ENCODE peak calls at places on chromosome 6, in five cellular contexts. V is transverse colon, Z is adrenal gland, H is ovary, J is lower leg skin. D is an unnamed sample.

GRCh38 chr6:170127151-170127550 is 163.7 kb downstream of the DLL1 start:
- DNase-seq in J (peak), H (no peak), V (no peak), Z (peak), D (peak)

GRCh38 chr6:112622036-112622435 is 274.9 kb downstream of the RFPL4B start:
- DNase-seq in H (no peak), Z (no peak), V (no peak), J (no peak), D (no peak)

GRCh38 chr6:133957780-133958242 is 4.8 kb downstream of the TBPL1 start:
- DNase-seq in V (no peak), H (no peak), J (no peak), Z (no peak), D (no peak)

GRCh38 chr6:142323377-142323776 is 21.6 kb downstream of the ADGRG6 start:
- DNase-seq in H (no peak), J (no peak), Z (no peak), V (no peak), D (no peak)

GRCh38 chr6:47392251-47392650 is 82.5 kb upstream of the TNFRSF21 start:
- DNase-seq in V (no peak), Z (no peak), J (no peak), H (no peak), D (no peak)

GRCh38 chr6:137283940-137284910 is 65.0 kb upstream of the IFNGR1 start:
- DNase-seq in Z (no peak), H (no peak), V (no peak), J (no peak), D (no peak)

GRCh38 chr6:19415605-19416326 is 421.4 kb upstream of the ID4 start:
- DNase-seq in V (no peak), J (no peak), H (no peak), Z (no peak), D (no peak)

GRCh38 chr6:52788478-52788877 is 15.1 kb downstream of the GSTA1 start:
- DNase-seq in V (no peak), H (no peak), J (no peak), Z (no peak), D (no peak)

GRCh38 chr6:121876721-121877120 is 441.3 kb downstream of the GJA1 start:
- DNase-seq in Z (no peak), H (no peak), V (no peak), J (no peak), D (no peak)

GRCh38 chr6:127030111-127030510 is 88.4 kb upstream of the RSPO3 start:
- DNase-seq in Z (no peak), J (no peak), H (no peak), V (no peak), D (no peak)

GRCh38 chr6:12291785-12292604 is 1.8 kb downstream of the EDN1 start:
- DNase-seq in J (no peak), Z (no peak), H (no peak), V (peak), D (no peak)

GRCh38 chr6:41655706-41656668 is 17.7 kb downstream of the MDFI start:
- DNase-seq in V (no peak), Z (no peak), J (no peak), H (no peak), D (no peak)

GRCh38 chr6:74068945-74069570 is 373.1 kb downstream of the CD109 start:
- DNase-seq in H (no peak), J (no peak), V (no peak), Z (no peak), D (no peak)

GRCh38 chr6:36845233-36845632 is 6.0 kb upstream of the CPNE5 start:
- DNase-seq in H (no peak), V (no peak), J (no peak), Z (no peak), D (no peak)

GRCh38 chr6:139540276-139540675 is 165.8 kb upstream of the CITED2 start:
- DNase-seq in V (peak), H (no peak), J (peak), Z (no peak), D (peak)

GRCh38 chr6:56364482-56365313 is 117.3 kb upstream of the COL21A1 start:
- DNase-seq in Z (no peak), J (no peak), H (no peak), V (no peak), D (no peak)

GRCh38 chr6:37820713-37821069 is 1.2 kb downstream of the ZFAND3 start:
- DNase-seq in Z (no peak), H (no peak), J (no peak), V (no peak), D (no peak)

GRCh38 chr6:28488916-28489365 is 26.7 kb downstream of the GPX6 start:
- DNase-seq in V (no peak), J (no peak), H (peak), Z (no peak), D (no peak)

GRCh38 chr6:11938285-11938890 is 73.7 kb upstream of the HIVEP1 start:
- DNase-seq in V (peak), Z (no peak), H (no peak), J (no peak), D (peak)

GRCh38 chr6:45026003-45026516 is 302.1 kb upstream of the RUNX2 start:
- DNase-seq in J (no peak), H (no peak), V (no peak), Z (no peak), D (no peak)

GRCh38 chr6:34554593-34555322 is 1.4 kb downstream of the SPDEF start:
- DNase-seq in J (no peak), V (no peak), Z (no peak), H (no peak), D (no peak)

GRCh38 chr6:34556031-34556471 is at the start of gene SPDEF:
- DNase-seq in Z (no peak), J (no peak), H (no peak), V (peak), D (no peak)

GRCh38 chr6:34556493-34556892 is 364 bp upstream of the SPDEF start:
- DNase-seq in Z (no peak), V (no peak), J (no peak), H (no peak), D (no peak)

GRCh38 chr6:34553750-34554149 is 2.4 kb downstream of the SPDEF start:
- DNase-seq in V (no peak), J (no peak), H (no peak), Z (no peak), D (no peak)

DNA sequence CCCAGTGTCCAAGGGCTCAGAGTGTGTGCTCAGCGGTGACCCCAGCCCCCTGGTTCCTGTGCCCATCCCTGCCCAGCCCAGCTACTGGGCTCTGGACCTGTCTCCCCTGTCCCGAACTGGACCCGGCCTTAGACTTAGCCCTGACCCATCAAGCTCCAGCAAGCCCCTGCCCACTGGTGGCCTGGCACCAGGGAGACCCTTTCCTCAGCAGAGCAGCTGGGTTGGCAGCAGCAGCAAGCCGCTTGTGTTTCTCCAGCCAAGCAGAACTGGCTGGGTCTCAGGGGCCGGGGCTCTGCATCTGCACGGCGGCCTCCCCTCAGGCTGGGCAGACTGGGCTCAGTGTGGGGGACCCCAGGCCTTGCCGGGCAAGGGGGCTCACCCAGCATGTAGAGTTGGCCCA is 801 bp downstream of the SPDEF start:
- DNase-seq in V (no peak), H (no peak), J (no peak), Z (no peak), D (no peak)
- TF ChIP-seq CTCF in V (no peak), H (no peak), J (no peak), Z (no peak), D (no peak)

DNA sequence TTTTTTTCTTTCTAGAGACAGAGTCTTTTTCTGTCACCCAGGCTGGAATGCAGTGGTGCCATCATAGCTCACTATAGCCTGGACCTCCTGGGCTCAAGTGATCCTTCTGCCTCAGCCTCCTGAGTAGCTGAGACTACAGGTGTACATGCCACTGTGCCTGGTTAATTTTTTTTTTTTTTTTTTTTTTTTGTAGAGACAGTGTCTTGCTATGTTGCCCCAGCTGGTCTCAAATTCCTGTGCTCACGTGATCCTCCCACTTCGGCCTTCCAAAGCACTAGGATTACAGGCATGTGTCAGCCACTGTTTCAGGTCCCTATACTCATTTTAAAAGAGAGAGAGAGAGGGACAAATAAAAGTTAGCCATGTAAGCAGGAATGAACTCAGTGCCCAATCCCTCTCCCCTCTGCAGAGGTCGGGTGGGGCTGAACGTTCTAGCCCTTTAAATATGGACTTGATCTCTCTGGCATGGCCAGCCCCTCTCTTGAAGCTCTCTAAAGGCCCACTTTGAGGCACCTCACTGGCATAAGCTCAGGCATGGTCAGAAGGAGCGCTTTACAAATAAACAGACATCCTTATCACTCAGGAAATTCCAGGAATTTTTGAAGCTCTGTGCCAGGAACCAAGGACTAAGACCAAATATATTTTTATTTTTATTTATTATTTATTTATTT is 9.0 kb upstream of the SERPINB1 start:
- DNase-seq in Z (no peak), V (no peak), J (no peak), H (no peak), D (peak)
- TF ChIP-seq POLR2A in Z (no peak), V (no peak), J (no peak), H (no peak), D (no peak)

DNA sequence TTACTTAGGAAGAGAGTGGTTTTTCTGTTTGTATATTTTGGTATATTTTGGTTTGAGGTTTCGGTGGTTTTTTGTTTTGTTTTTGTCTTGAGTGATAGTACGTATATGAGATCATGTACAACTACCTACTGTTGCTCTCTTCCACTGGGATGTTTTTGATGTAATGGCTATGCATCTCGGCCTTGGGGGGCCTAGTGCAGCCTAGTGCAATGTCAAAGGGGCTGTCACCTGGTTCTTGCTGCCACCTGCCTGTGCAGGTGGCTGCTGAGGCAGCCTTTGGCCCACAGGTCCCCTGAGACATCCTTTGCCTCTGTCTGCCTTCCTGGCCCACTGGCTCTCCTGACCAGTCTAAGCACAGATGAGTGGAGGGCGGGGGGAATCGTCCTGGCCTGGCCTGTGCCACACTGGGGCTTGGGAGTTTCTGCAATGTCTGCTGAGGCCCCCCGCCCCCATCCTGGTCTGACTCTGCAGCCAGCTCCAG is 546.6 kb downstream of the CD83 start:
- DNase-seq in H (no peak), Z (no peak), V (no peak), J (no peak), D (peak)
- TF ChIP-seq CTCF in H (no peak), Z (no peak), V (no peak), J (no peak), D (no peak)

GRCh38 chr6:31001489-31001888 is 8.8 kb upstream of the MUC22 start:
- DNase-seq in H (no peak), J (no peak), V (no peak), Z (no peak), D (no peak)
- TF ChIP-seq POLR2A in H (no peak), J (no peak), V (no peak), Z (no peak), D (no peak)

GRCh38 chr6:166162599-166163342 is 4.9 kb downstream of the TBXT start:
- DNase-seq in Z (no peak), H (no peak), J (no peak), V (no peak), D (no peak)

GRCh38 chr6:166157930-166158617 is 9.6 kb downstream of the TBXT start:
- DNase-seq in J (peak), H (no peak), Z (no peak), V (no peak), D (no peak)

GRCh38 chr6:166151798-166152197 is 15.9 kb downstream of the TBXT start:
- DNase-seq in V (no peak), H (no peak), J (no peak), Z (no peak), D (no peak)

GRCh38 chr6:166152660-166153059 is 15.0 kb downstream of the TBXT start:
- DNase-seq in V (no peak), H (no peak), Z (no peak), J (no peak), D (no peak)

DNA sequence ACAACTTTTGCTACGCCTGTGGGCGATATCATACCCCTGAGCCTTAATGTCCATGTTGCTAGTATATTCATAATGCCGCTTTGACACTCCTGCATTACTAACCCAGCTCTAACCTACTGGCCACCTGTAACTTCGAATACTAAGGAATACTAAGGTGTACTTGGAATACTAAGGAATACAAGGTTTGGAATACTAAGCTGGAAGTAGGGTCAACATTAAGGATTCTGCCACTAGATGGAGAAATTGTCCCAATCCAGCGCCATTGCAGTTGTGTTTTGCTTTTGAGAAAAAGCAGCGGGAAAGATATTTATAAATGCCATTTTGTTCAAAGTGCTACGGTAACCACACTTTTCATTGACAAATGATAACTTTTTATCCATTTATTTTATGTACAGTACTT is 10.7 kb downstream of the TBXT start:
- DNase-seq in H (no peak), J (no peak), V (no peak), Z (no peak), D (no peak)
- TF ChIP-seq CTCF in H (no peak), J (no peak), V (no peak), Z (no peak), D (no peak)

DNA sequence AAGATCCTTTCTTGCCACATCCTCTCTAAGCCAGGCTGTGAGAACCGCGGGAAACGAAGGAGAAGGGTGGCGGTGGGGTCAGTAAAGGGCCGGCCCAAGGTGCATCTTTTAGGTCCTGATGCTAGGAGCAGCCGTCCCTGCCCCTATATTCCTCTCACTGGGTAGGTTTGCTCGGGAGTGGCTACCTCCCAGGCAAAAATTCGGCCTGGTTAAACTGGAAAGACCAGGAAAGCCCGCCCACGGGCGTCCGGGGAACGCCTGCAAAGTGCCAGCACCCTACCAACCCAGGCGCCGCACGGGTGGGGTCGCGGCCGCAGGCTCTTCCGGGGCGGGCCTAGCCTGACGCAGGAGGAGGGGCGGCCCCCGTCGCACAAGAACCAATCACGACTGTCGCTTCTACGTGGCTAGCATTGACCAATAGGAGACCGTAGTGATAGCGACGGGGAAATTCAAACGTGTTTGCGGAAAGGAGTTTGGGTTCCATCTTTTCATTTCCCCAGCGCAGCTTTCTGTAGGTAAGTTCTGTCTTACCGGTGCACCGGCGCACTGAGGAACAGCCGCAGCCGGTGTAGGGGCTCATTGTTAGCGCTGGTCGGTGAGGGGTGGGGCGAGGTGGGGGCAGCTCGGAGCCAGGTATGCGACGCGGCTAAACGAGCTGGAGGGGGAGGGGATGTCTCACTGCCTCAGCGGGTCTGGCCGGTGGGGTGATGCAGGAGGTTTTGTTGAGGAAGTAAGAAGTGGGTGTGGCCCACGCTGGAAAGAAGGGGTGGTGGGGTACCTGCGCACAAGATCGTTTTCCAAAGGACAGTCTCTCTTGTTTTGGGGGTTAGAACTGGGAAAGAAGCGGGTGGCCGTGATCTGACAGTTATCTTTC is at the start of gene TTK:
- DNase-seq in V (peak), J (peak), H (peak), Z (peak), D (peak)
- TF ChIP-seq POLR2A in V (peak), J (no peak), H (peak), Z (peak), D (peak)

GRCh38 chr6:111113731-111114438 is 26.6 kb downstream of the SLC16A10 start:
- DNase-seq in H (peak), V (no peak), Z (peak), J (no peak), D (no peak)
- TF ChIP-seq CTCF in H (no peak), V (no peak), Z (no peak), J (no peak), D (no peak)

DNA sequence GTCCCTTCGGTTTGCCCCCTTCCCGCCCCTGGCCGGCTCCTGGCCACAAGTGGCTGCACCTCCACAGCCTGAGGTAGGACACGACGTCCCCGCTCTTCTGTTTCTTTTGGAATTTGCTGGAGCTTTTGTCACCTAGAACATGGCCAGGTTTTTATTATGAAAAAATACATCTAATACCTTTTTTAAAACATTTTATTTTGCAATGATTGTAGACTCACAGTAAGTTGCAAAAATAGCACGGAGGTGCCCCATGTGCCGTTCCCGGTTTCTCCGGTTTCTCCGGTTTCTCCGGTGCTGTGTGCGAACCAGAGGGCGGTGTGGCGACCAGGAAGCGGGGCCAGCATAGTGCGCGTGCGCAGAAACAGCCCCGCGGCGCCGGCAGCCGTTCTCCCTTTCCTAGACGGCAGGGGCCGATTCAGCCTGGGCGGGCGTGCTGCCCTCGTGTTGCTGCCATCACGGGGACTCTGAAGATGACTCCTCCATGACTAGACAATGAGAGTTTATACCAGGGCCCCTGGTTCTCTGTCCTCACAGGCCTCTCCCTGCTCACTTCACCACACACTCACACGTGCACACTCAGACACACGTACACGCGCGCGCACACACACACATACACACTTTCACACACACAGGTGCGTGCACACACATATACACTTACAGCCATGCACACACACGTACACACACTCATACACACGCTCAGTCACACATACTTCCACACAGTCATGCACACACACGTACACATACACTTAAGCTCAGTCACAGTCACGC is 102.1 kb downstream of the TMEM242 start:
- DNase-seq in J (peak), H (peak), Z (peak), V (peak), D (peak)
- TF ChIP-seq POLR2A in J (no peak), H (no peak), Z (no peak), V (no peak), D (peak)

DNA sequence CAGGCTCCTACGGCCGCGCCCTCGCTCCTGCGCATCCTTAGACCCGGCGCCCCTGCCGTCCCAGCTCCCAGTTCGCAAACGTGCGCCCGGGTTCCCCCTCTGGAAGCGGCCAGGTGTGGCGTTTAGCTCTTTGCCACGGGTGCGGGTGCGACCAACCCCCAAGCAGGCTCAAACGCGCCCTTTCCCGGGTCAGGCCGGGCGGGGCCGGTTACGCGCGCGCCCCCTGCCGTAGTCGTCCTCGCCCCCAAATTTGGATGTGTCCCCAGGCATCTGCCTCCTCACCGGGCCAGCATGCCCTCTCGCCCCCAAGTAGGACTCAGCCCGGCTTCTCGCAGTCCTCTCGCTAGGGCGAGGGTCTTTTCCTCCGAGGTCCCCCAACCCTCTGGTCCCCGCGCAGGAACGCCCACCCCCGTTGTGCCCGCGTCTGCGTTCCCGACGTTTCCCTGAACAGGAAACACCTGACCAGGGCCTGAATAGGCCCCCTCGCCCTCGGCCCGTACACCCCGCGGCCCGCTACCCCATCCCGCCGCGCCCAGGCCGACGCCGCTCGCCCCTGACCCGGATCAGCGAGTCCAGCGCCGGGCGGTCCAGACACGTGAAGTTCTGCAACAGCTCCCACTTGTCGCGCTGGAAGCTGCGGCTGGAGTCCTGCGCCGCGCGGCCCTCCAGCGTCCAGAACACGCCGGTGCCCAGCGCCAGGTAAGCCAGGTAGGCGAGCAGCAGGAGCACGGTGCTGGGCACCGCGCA is 520 bp downstream of the KCNK17 start:
- DNase-seq in H (no peak), Z (no peak), V (no peak), J (no peak), D (no peak)
- TF ChIP-seq CTCF in H (no peak), Z (no peak), V (no peak), J (no peak), D (no peak)

D was measured in Peyer's patch.